ENCODE peak calls at places on chromosome 9, in ten cellular contexts. One of them, this sample, is unnamed. For H3K27me3 and H3K9me3, the result is how much of the 10 kb centered on the place peaks cover.

GRCh38 chr9:93190133-93190525 is 6.2 kb downstream of the WNK2 start:
- DNase-seq in upper lobe of right lung: no peak
- DNase-seq in adrenal gland: no peak
- DNase-seq in hepatocyte: no peak
- DNase-seq in osteoblast: peak
- DNase-seq in H1: no peak
- DNase-seq in left ventricle myocardium inferior: no peak
- DNase-seq in aorta: no peak
- DNase-seq in neural progenitor cell: no peak
- DNase-seq in pancreas: no peak
- DNase-seq in this sample: no peak

GRCh38 chr9:77803423-77803822 is 155.3 kb upstream of the GNA14 start:
- DNase-seq in upper lobe of right lung: no peak
- DNase-seq in adrenal gland: no peak
- DNase-seq in hepatocyte: no peak
- DNase-seq in osteoblast: no peak
- DNase-seq in H1: no peak
- DNase-seq in left ventricle myocardium inferior: no peak
- DNase-seq in aorta: no peak
- DNase-seq in neural progenitor cell: no peak
- DNase-seq in pancreas: no peak
- DNase-seq in this sample: no peak

GRCh38 chr9:21316032-21316842 is 11.1 kb upstream of the IFNA5 start:
- DNase-seq in upper lobe of right lung: no peak
- DNase-seq in adrenal gland: no peak
- DNase-seq in hepatocyte: no peak
- DNase-seq in osteoblast: no peak
- DNase-seq in H1: no peak
- DNase-seq in left ventricle myocardium inferior: no peak
- DNase-seq in aorta: no peak
- DNase-seq in neural progenitor cell: no peak
- DNase-seq in pancreas: no peak
- DNase-seq in this sample: no peak

GRCh38 chr9:125522328-125522725 is 184.7 kb downstream of the MAPKAP1 start:
- DNase-seq in upper lobe of right lung: no peak
- DNase-seq in adrenal gland: no peak
- DNase-seq in hepatocyte: no peak
- DNase-seq in osteoblast: no peak
- DNase-seq in H1: no peak
- DNase-seq in left ventricle myocardium inferior: no peak
- DNase-seq in aorta: no peak
- DNase-seq in neural progenitor cell: no peak
- DNase-seq in pancreas: no peak
- DNase-seq in this sample: no peak

GRCh38 chr9:30329441-30329840 is 2055.0 kb upstream of the ACO1 start:
- DNase-seq in upper lobe of right lung: no peak
- DNase-seq in adrenal gland: no peak
- DNase-seq in hepatocyte: no peak
- DNase-seq in osteoblast: no peak
- DNase-seq in H1: no peak
- DNase-seq in left ventricle myocardium inferior: no peak
- DNase-seq in aorta: no peak
- DNase-seq in neural progenitor cell: no peak
- DNase-seq in pancreas: no peak
- DNase-seq in this sample: no peak

GRCh38 chr9:124873664-124874063 is 11.7 kb downstream of the ARPC5L start:
- DNase-seq in upper lobe of right lung: no peak
- DNase-seq in adrenal gland: no peak
- DNase-seq in hepatocyte: no peak
- DNase-seq in osteoblast: peak
- DNase-seq in H1: no peak
- DNase-seq in left ventricle myocardium inferior: no peak
- DNase-seq in aorta: no peak
- DNase-seq in neural progenitor cell: no peak
- DNase-seq in pancreas: no peak
- DNase-seq in this sample: no peak

GRCh38 chr9:124617477-124618141 is 110.4 kb upstream of the NR5A1 start:
- DNase-seq in upper lobe of right lung: peak
- DNase-seq in adrenal gland: peak
- DNase-seq in hepatocyte: peak
- DNase-seq in osteoblast: peak
- DNase-seq in H1: peak
- DNase-seq in left ventricle myocardium inferior: peak
- DNase-seq in aorta: peak
- DNase-seq in neural progenitor cell: peak
- DNase-seq in pancreas: peak
- DNase-seq in this sample: peak

GRCh38 chr9:78871452-78872331 is 574.8 kb downstream of the PSAT1 start:
- DNase-seq in upper lobe of right lung: no peak
- DNase-seq in adrenal gland: no peak
- DNase-seq in hepatocyte: peak
- DNase-seq in osteoblast: peak
- DNase-seq in H1: no peak
- DNase-seq in left ventricle myocardium inferior: no peak
- DNase-seq in aorta: no peak
- DNase-seq in neural progenitor cell: no peak
- DNase-seq in pancreas: peak
- DNase-seq in this sample: no peak

GRCh38 chr9:31542384-31543055 is 841.9 kb upstream of the ACO1 start:
- DNase-seq in upper lobe of right lung: no peak
- DNase-seq in adrenal gland: peak
- DNase-seq in hepatocyte: peak
- DNase-seq in osteoblast: no peak
- DNase-seq in H1: no peak
- DNase-seq in left ventricle myocardium inferior: no peak
- DNase-seq in aorta: no peak
- DNase-seq in neural progenitor cell: peak
- DNase-seq in pancreas: no peak
- DNase-seq in this sample: peak

GRCh38 chr9:35277171-35277520 is 115.3 kb downstream of the UNC13B start:
- DNase-seq in upper lobe of right lung: no peak
- DNase-seq in adrenal gland: no peak
- DNase-seq in hepatocyte: no peak
- DNase-seq in osteoblast: no peak
- DNase-seq in H1: no peak
- DNase-seq in left ventricle myocardium inferior: no peak
- DNase-seq in aorta: no peak
- DNase-seq in neural progenitor cell: no peak
- DNase-seq in pancreas: no peak
- DNase-seq in this sample: no peak

GRCh38 chr9:8857330-8858249 is 1058.0 kb upstream of the DMAC1 start:
- DNase-seq in upper lobe of right lung: peak
- DNase-seq in adrenal gland: peak
- DNase-seq in hepatocyte: peak
- DNase-seq in osteoblast: peak
- DNase-seq in H1: peak
- DNase-seq in left ventricle myocardium inferior: peak
- DNase-seq in aorta: peak
- DNase-seq in neural progenitor cell: peak
- DNase-seq in pancreas: peak
- DNase-seq in this sample: peak
- H3K27me3 ChIP-seq in upper lobe of right lung: under half
- H3K27me3 ChIP-seq in adrenal gland: under half
- H3K27me3 ChIP-seq in hepatocyte: under half
- H3K27me3 ChIP-seq in osteoblast: under half
- H3K27me3 ChIP-seq in H1: under half
- H3K27me3 ChIP-seq in left ventricle myocardium inferior: under half
- H3K27me3 ChIP-seq in aorta: under half
- H3K27me3 ChIP-seq in neural progenitor cell: under half
- H3K27me3 ChIP-seq in pancreas: under half
- H3K27me3 ChIP-seq in this sample: under half

DNA sequence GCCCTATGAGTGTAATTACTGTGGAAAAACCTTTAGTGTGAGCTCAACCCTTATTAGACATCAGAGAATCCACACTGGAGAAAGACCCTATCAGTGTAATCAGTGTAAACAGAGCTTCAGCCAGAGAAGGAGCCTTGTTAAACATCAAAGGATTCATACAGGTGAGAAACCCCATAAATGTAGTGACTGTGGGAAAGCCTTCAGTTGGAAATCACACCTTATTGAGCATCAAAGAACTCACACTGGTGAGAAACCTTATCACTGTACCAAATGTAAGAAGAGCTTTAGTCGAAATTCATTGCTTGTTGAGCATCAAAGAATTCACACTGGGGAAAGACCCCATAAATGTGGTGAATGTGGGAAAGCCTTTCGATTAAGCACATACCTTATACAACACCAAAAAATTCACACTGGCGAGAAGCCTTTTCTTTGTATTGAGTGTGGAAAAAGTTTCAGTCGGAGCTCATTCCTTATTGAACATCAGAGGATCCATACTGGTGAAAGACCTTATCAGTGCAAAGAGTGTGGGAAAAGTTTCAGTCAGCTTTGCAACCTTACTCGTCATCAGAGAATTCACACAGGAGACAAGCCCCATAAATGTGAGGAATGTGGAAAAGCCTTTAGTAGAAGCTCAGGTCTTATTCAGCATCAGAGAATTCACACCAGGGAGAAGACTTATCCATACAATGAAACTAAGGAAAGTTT is 9.9 kb downstream of the ZNF189 start:
- DNase-seq in upper lobe of right lung: no peak
- DNase-seq in adrenal gland: no peak
- DNase-seq in hepatocyte: no peak
- DNase-seq in osteoblast: peak
- DNase-seq in H1: no peak
- DNase-seq in left ventricle myocardium inferior: no peak
- DNase-seq in aorta: no peak
- DNase-seq in neural progenitor cell: no peak
- DNase-seq in pancreas: no peak
- DNase-seq in this sample: no peak
- H3K9me3 ChIP-seq in upper lobe of right lung: half or more
- H3K9me3 ChIP-seq in adrenal gland: under half
- H3K9me3 ChIP-seq in hepatocyte: half or more
- H3K9me3 ChIP-seq in osteoblast: under half
- H3K9me3 ChIP-seq in H1: half or more
- H3K9me3 ChIP-seq in left ventricle myocardium inferior: half or more
- H3K9me3 ChIP-seq in aorta: under half
- H3K9me3 ChIP-seq in neural progenitor cell: half or more
- H3K9me3 ChIP-seq in pancreas: under half
- H3K9me3 ChIP-seq in this sample: under half

DNA sequence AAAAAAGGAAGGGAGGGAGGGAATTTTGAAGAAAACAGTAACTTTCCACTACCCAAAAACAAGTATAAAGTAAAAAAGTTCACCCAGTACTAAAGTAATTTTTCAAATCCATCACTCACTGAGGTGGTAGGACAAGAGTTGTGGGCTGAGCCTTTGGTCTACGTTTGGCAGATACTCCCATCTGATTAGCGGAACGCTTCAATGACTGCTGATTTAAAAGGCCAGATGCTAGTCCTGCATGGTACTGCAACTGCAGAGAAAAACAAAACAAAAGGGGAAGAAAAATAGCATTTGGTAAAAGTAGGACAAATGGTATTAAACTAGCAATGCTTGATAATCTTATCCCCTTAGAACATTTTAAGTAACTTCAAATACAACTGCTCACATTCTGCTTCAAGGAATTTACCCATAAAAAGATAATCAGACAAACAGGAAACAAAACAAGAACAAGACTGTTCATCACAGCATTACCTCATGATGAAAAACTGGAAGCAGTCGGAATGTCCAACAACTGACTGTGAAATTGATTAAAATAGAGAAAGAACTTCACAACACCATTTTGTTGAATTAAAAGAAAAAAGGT is 65.4 kb downstream of the MED27 start:
- DNase-seq in upper lobe of right lung: no peak
- DNase-seq in adrenal gland: no peak
- DNase-seq in hepatocyte: no peak
- DNase-seq in osteoblast: no peak
- DNase-seq in H1: no peak
- DNase-seq in left ventricle myocardium inferior: no peak
- DNase-seq in aorta: no peak
- DNase-seq in neural progenitor cell: no peak
- DNase-seq in pancreas: no peak
- DNase-seq in this sample: no peak
- H3K27ac ChIP-seq in upper lobe of right lung: no peak
- H3K27ac ChIP-seq in adrenal gland: no peak
- H3K27ac ChIP-seq in hepatocyte: no peak
- H3K27ac ChIP-seq in osteoblast: no peak
- H3K27ac ChIP-seq in H1: no peak
- H3K27ac ChIP-seq in left ventricle myocardium inferior: peak
- H3K27ac ChIP-seq in aorta: no peak
- H3K27ac ChIP-seq in neural progenitor cell: no peak
- H3K27ac ChIP-seq in pancreas: no peak
- H3K27ac ChIP-seq in this sample: no peak

GRCh38 chr9:137138701-137139467 is at the start of gene GRIN1:
- DNase-seq in upper lobe of right lung: peak
- DNase-seq in adrenal gland: peak
- DNase-seq in hepatocyte: peak
- DNase-seq in osteoblast: peak
- DNase-seq in H1: no peak
- DNase-seq in left ventricle myocardium inferior: no peak
- DNase-seq in aorta: no peak
- DNase-seq in neural progenitor cell: peak
- DNase-seq in pancreas: no peak
- DNase-seq in this sample: no peak
- H3K27me3 ChIP-seq in upper lobe of right lung: half or more
- H3K27me3 ChIP-seq in adrenal gland: half or more
- H3K27me3 ChIP-seq in hepatocyte: half or more
- H3K27me3 ChIP-seq in osteoblast: under half
- H3K27me3 ChIP-seq in H1: under half
- H3K27me3 ChIP-seq in left ventricle myocardium inferior: half or more
- H3K27me3 ChIP-seq in aorta: under half
- H3K27me3 ChIP-seq in neural progenitor cell: half or more
- H3K27me3 ChIP-seq in pancreas: under half
- H3K27me3 ChIP-seq in this sample: under half

DNA sequence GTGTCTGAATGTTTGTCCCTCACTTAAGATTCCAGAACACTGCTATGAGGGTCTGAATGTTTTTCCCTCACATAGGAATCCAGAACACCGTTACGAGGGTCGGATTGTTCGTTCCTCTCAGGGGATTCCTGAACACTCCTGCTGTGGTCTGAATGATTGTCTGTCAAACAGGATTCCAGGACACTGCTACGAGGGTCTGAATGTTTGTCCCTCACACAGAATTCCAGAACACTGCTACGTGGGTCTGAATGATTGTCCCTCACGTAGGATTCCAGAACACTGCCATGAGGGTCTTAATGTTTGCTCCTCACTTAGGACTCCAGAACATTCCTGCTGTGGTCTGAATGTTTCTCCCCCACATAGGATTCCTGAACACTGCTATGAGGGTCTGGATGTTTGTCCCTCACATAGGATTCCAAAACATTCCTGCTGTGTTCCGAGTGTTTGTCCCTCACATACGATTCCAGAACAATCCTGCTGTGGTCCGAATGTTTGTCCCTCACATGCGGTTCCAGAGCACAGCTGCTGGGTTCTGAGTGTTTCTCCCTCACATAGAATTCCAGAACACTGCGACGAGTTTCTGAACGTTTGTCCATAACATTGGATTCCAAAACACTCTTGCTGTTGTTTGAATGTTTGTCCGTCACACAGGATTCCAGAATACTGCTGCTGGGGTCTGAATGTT is 199.5 kb downstream of the FOXD4L6 start:
- DNase-seq in upper lobe of right lung: no peak
- DNase-seq in adrenal gland: no peak
- DNase-seq in hepatocyte: no peak
- DNase-seq in osteoblast: no peak
- DNase-seq in H1: no peak
- DNase-seq in left ventricle myocardium inferior: no peak
- DNase-seq in aorta: no peak
- DNase-seq in neural progenitor cell: no peak
- DNase-seq in pancreas: no peak
- DNase-seq in this sample: no peak
- H3K9me3 ChIP-seq in upper lobe of right lung: half or more
- H3K9me3 ChIP-seq in adrenal gland: under half
- H3K9me3 ChIP-seq in hepatocyte: under half
- H3K9me3 ChIP-seq in osteoblast: under half
- H3K9me3 ChIP-seq in H1: half or more
- H3K9me3 ChIP-seq in left ventricle myocardium inferior: half or more
- H3K9me3 ChIP-seq in aorta: under half
- H3K9me3 ChIP-seq in neural progenitor cell: under half
- H3K9me3 ChIP-seq in pancreas: under half
- H3K9me3 ChIP-seq in this sample: under half

This sample was measured in small intestine.